ENCODE peak calls at places on chromosomes 12 and 14, in four cellular contexts. S is GM19239; G is NCI-H2029 treated with DMSO at 0.1 percent for 48 hours; R is stimulated activated CD4-positive, alpha-beta T cell treated with anti-CD3 and anti-CD28 coated beads, Interleukin-2, amount 100 ng/mL, for 48 hours. T is an unnamed sample.

GRCh38 chr14:25006961-25007795 is 42.8 kb downstream of the STXBP6 start:
- DNase-seq in S (no peak), G (peak; percentile 99), R (no peak), T (no peak)

GRCh38 chr12:131833896-131834641 is 5.9 kb downstream of the MMP17 start:
- DNase-seq in S (no peak), G (no peak), R (no peak), T (no peak)

GRCh38 chr12:131045705-131046460 is 92.2 kb downstream of the ADGRD1 start:
- DNase-seq in S (no peak), G (no peak), R (no peak), T (no peak)

GRCh38 chr12:7092229-7092985 is at the start of gene C1R:
- DNase-seq in S (peak; percentile 64), G (peak; percentile 21), R (peak; percentile 65), T (peak; percentile 56)

GRCh38 chr12:79067977-79068376 is 203.4 kb downstream of the SYT1 start:
- DNase-seq in S (no peak), G (no peak), R (no peak), T (no peak)

GRCh38 chr12:47458273-47458672 is 247.6 kb downstream of the RPAP3 start:
- DNase-seq in S (no peak), G (no peak), R (no peak), T (no peak)

GRCh38 chr14:62443796-62444195 is 601.5 kb downstream of the KCNH5 start:
- DNase-seq in S (no peak), G (no peak), R (no peak), T (no peak)

GRCh38 chr12:22248079-22248478 is 86.4 kb downstream of the ST8SIA1 start:
- DNase-seq in S (no peak), G (no peak), R (no peak), T (no peak)

GRCh38 chr12:91267039-91267438 is 84.4 kb upstream of the DCN start:
- DNase-seq in S (no peak), G (no peak), R (no peak), T (no peak)

GRCh38 chr12:91811481-91812287 is 334.0 kb downstream of the BTG1 start:
- DNase-seq in S (peak; percentile 19), G (no peak), R (peak; percentile 73), T (no peak)

GRCh38 chr14:101374373-101375338 is 186.6 kb upstream of the DIO3 start:
- DNase-seq in S (no peak), G (no peak), R (no peak), T (no peak)

GRCh38 chr12:101832030-101832429 is 1.3 kb upstream of the GNPTAB start:
- DNase-seq in S (no peak), G (no peak), R (no peak), T (no peak)

GRCh38 chr12:93381183-93381975 is 3.7 kb downstream of the NUDT4 start:
- DNase-seq in S (no peak), G (no peak), R (no peak), T (no peak)

GRCh38 chr14:103650213-103650612 is 21.2 kb downstream of the KLC1 start:
- DNase-seq in S (no peak), G (no peak), R (no peak), T (no peak)